ENCODE peak calls at places on chromosomes 7 and 10, in nine cellular contexts. One of them, this sample, is unnamed.

GRCh38 chr7:134075799-134076198 is 51.3 kb upstream of the LRGUK start:
- DNase-seq in skeletal muscle cell: no peak
- DNase-seq in activated T-helper 2 cell treated with anti-CD3 and anti-CD28 coated beads, Interferon-gamma antibody, Interleukin-2, Interleukin-4, amounts not matched to agents 10 μg/mL and 5 μg/mL and 100 μg/mL, durations not matched to agents 14 hours and 24 hours and 36 hours: no peak
- DNase-seq in activated CD4-positive, alpha-beta T cell treated with anti-CD3 and anti-CD28 coated beads for 48 hours: no peak
- DNase-seq in T1000: no peak
- DNase-seq in posterior vena cava: no peak
- DNase-seq in CD4-positive, alpha-beta memory T cell: no peak
- DNase-seq in OCI-LY7: no peak
- DNase-seq in substantia nigra: no peak
- DNase-seq in this sample: no peak

GRCh38 chr7:148835854-148836253 is 48.2 kb downstream of the EZH2 start:
- DNase-seq in skeletal muscle cell: no peak
- DNase-seq in activated T-helper 2 cell treated with anti-CD3 and anti-CD28 coated beads, Interferon-gamma antibody, Interleukin-2, Interleukin-4, amounts not matched to agents 10 μg/mL and 5 μg/mL and 100 μg/mL, durations not matched to agents 14 hours and 24 hours and 36 hours: no peak
- DNase-seq in activated CD4-positive, alpha-beta T cell treated with anti-CD3 and anti-CD28 coated beads for 48 hours: no peak
- DNase-seq in T1000: no peak
- DNase-seq in posterior vena cava: no peak
- DNase-seq in CD4-positive, alpha-beta memory T cell: no peak
- DNase-seq in OCI-LY7: no peak
- DNase-seq in substantia nigra: no peak
- DNase-seq in this sample: no peak

GRCh38 chr7:148558914-148559313 is 31.7 kb upstream of the C7orf33 start:
- DNase-seq in skeletal muscle cell: no peak
- DNase-seq in activated T-helper 2 cell treated with anti-CD3 and anti-CD28 coated beads, Interferon-gamma antibody, Interleukin-2, Interleukin-4, amounts not matched to agents 10 μg/mL and 5 μg/mL and 100 μg/mL, durations not matched to agents 14 hours and 24 hours and 36 hours: no peak
- DNase-seq in activated CD4-positive, alpha-beta T cell treated with anti-CD3 and anti-CD28 coated beads for 48 hours: no peak
- DNase-seq in T1000: no peak
- DNase-seq in posterior vena cava: no peak
- DNase-seq in CD4-positive, alpha-beta memory T cell: no peak
- DNase-seq in OCI-LY7: no peak
- DNase-seq in substantia nigra: no peak
- DNase-seq in this sample: no peak

GRCh38 chr7:47640215-47640739 is 58.4 kb upstream of the TNS3 start:
- DNase-seq in skeletal muscle cell: no peak
- DNase-seq in activated T-helper 2 cell treated with anti-CD3 and anti-CD28 coated beads, Interferon-gamma antibody, Interleukin-2, Interleukin-4, amounts not matched to agents 10 μg/mL and 5 μg/mL and 100 μg/mL, durations not matched to agents 14 hours and 24 hours and 36 hours: no peak
- DNase-seq in activated CD4-positive, alpha-beta T cell treated with anti-CD3 and anti-CD28 coated beads for 48 hours: no peak
- DNase-seq in T1000: no peak
- DNase-seq in posterior vena cava: no peak
- DNase-seq in CD4-positive, alpha-beta memory T cell: no peak
- DNase-seq in OCI-LY7: no peak
- DNase-seq in substantia nigra: no peak
- DNase-seq in this sample: no peak

GRCh38 chr10:49320191-49320590 is 21.2 kb downstream of the C10orf71 start:
- DNase-seq in skeletal muscle cell: no peak
- DNase-seq in activated T-helper 2 cell treated with anti-CD3 and anti-CD28 coated beads, Interferon-gamma antibody, Interleukin-2, Interleukin-4, amounts not matched to agents 10 μg/mL and 5 μg/mL and 100 μg/mL, durations not matched to agents 14 hours and 24 hours and 36 hours: no peak
- DNase-seq in activated CD4-positive, alpha-beta T cell treated with anti-CD3 and anti-CD28 coated beads for 48 hours: no peak
- DNase-seq in T1000: no peak
- DNase-seq in posterior vena cava: no peak
- DNase-seq in CD4-positive, alpha-beta memory T cell: no peak
- DNase-seq in OCI-LY7: no peak
- DNase-seq in substantia nigra: no peak
- DNase-seq in this sample: no peak

GRCh38 chr10:128116851-128117615 is 9.2 kb downstream of the MKI67 start:
- DNase-seq in skeletal muscle cell: no peak
- DNase-seq in activated T-helper 2 cell treated with anti-CD3 and anti-CD28 coated beads, Interferon-gamma antibody, Interleukin-2, Interleukin-4, amounts not matched to agents 10 μg/mL and 5 μg/mL and 100 μg/mL, durations not matched to agents 14 hours and 24 hours and 36 hours: no peak
- DNase-seq in activated CD4-positive, alpha-beta T cell treated with anti-CD3 and anti-CD28 coated beads for 48 hours: no peak
- DNase-seq in T1000: no peak
- DNase-seq in posterior vena cava: no peak
- DNase-seq in CD4-positive, alpha-beta memory T cell: no peak
- DNase-seq in OCI-LY7: no peak
- DNase-seq in substantia nigra: no peak
- DNase-seq in this sample: no peak

GRCh38 chr10:24853661-24854060 is 98.7 kb downstream of the PRTFDC1 start:
- DNase-seq in skeletal muscle cell: no peak
- DNase-seq in activated T-helper 2 cell treated with anti-CD3 and anti-CD28 coated beads, Interferon-gamma antibody, Interleukin-2, Interleukin-4, amounts not matched to agents 10 μg/mL and 5 μg/mL and 100 μg/mL, durations not matched to agents 14 hours and 24 hours and 36 hours: no peak
- DNase-seq in activated CD4-positive, alpha-beta T cell treated with anti-CD3 and anti-CD28 coated beads for 48 hours: no peak
- DNase-seq in T1000: no peak
- DNase-seq in posterior vena cava: no peak
- DNase-seq in CD4-positive, alpha-beta memory T cell: no peak
- DNase-seq in OCI-LY7: no peak
- DNase-seq in substantia nigra: no peak
- DNase-seq in this sample: no peak

GRCh38 chr7:33578166-33578565 is 327.2 kb upstream of the BMPER start:
- DNase-seq in skeletal muscle cell: no peak
- DNase-seq in activated T-helper 2 cell treated with anti-CD3 and anti-CD28 coated beads, Interferon-gamma antibody, Interleukin-2, Interleukin-4, amounts not matched to agents 10 μg/mL and 5 μg/mL and 100 μg/mL, durations not matched to agents 14 hours and 24 hours and 36 hours: no peak
- DNase-seq in activated CD4-positive, alpha-beta T cell treated with anti-CD3 and anti-CD28 coated beads for 48 hours: no peak
- DNase-seq in T1000: no peak
- DNase-seq in posterior vena cava: no peak
- DNase-seq in CD4-positive, alpha-beta memory T cell: no peak
- DNase-seq in OCI-LY7: no peak
- DNase-seq in substantia nigra: no peak
- DNase-seq in this sample: no peak

GRCh38 chr7:81704595-81704994 is 65.3 kb downstream of the HGF start:
- DNase-seq in skeletal muscle cell: no peak
- DNase-seq in activated T-helper 2 cell treated with anti-CD3 and anti-CD28 coated beads, Interferon-gamma antibody, Interleukin-2, Interleukin-4, amounts not matched to agents 10 μg/mL and 5 μg/mL and 100 μg/mL, durations not matched to agents 14 hours and 24 hours and 36 hours: no peak
- DNase-seq in activated CD4-positive, alpha-beta T cell treated with anti-CD3 and anti-CD28 coated beads for 48 hours: no peak
- DNase-seq in T1000: no peak
- DNase-seq in posterior vena cava: no peak
- DNase-seq in CD4-positive, alpha-beta memory T cell: no peak
- DNase-seq in OCI-LY7: no peak
- DNase-seq in substantia nigra: no peak
- DNase-seq in this sample: no peak

GRCh38 chr7:126700807-126701604 is 551.7 kb downstream of the GRM8 start:
- DNase-seq in skeletal muscle cell: peak
- DNase-seq in activated T-helper 2 cell treated with anti-CD3 and anti-CD28 coated beads, Interferon-gamma antibody, Interleukin-2, Interleukin-4, amounts not matched to agents 10 μg/mL and 5 μg/mL and 100 μg/mL, durations not matched to agents 14 hours and 24 hours and 36 hours: peak
- DNase-seq in activated CD4-positive, alpha-beta T cell treated with anti-CD3 and anti-CD28 coated beads for 48 hours: peak
- DNase-seq in T1000: peak
- DNase-seq in posterior vena cava: peak
- DNase-seq in CD4-positive, alpha-beta memory T cell: peak
- DNase-seq in OCI-LY7: no peak
- DNase-seq in substantia nigra: no peak
- DNase-seq in this sample: no peak

GRCh38 chr10:128723631-128724205 is 597.5 kb upstream of the MKI67 start:
- DNase-seq in skeletal muscle cell: no peak
- DNase-seq in activated T-helper 2 cell treated with anti-CD3 and anti-CD28 coated beads, Interferon-gamma antibody, Interleukin-2, Interleukin-4, amounts not matched to agents 10 μg/mL and 5 μg/mL and 100 μg/mL, durations not matched to agents 14 hours and 24 hours and 36 hours: no peak
- DNase-seq in activated CD4-positive, alpha-beta T cell treated with anti-CD3 and anti-CD28 coated beads for 48 hours: no peak
- DNase-seq in T1000: no peak
- DNase-seq in posterior vena cava: no peak
- DNase-seq in CD4-positive, alpha-beta memory T cell: no peak
- DNase-seq in OCI-LY7: no peak
- DNase-seq in substantia nigra: no peak
- DNase-seq in this sample: no peak

GRCh38 chr10:74593470-74593869 is 232.9 kb upstream of the KAT6B start:
- DNase-seq in skeletal muscle cell: peak
- DNase-seq in activated T-helper 2 cell treated with anti-CD3 and anti-CD28 coated beads, Interferon-gamma antibody, Interleukin-2, Interleukin-4, amounts not matched to agents 10 μg/mL and 5 μg/mL and 100 μg/mL, durations not matched to agents 14 hours and 24 hours and 36 hours: no peak
- DNase-seq in activated CD4-positive, alpha-beta T cell treated with anti-CD3 and anti-CD28 coated beads for 48 hours: no peak
- DNase-seq in T1000: no peak
- DNase-seq in posterior vena cava: no peak
- DNase-seq in CD4-positive, alpha-beta memory T cell: no peak
- DNase-seq in OCI-LY7: no peak
- DNase-seq in substantia nigra: no peak
- DNase-seq in this sample: no peak

GRCh38 chr10:109912335-109913282 is 10.7 kb downstream of the XPNPEP1 start:
- DNase-seq in skeletal muscle cell: no peak
- DNase-seq in activated T-helper 2 cell treated with anti-CD3 and anti-CD28 coated beads, Interferon-gamma antibody, Interleukin-2, Interleukin-4, amounts not matched to agents 10 μg/mL and 5 μg/mL and 100 μg/mL, durations not matched to agents 14 hours and 24 hours and 36 hours: no peak
- DNase-seq in activated CD4-positive, alpha-beta T cell treated with anti-CD3 and anti-CD28 coated beads for 48 hours: no peak
- DNase-seq in T1000: no peak
- DNase-seq in posterior vena cava: no peak
- DNase-seq in CD4-positive, alpha-beta memory T cell: no peak
- DNase-seq in OCI-LY7: peak
- DNase-seq in substantia nigra: no peak
- DNase-seq in this sample: no peak

GRCh38 chr10:5694573-5694972 is 9.9 kb downstream of the TASOR2 start:
- DNase-seq in skeletal muscle cell: no peak
- DNase-seq in activated T-helper 2 cell treated with anti-CD3 and anti-CD28 coated beads, Interferon-gamma antibody, Interleukin-2, Interleukin-4, amounts not matched to agents 10 μg/mL and 5 μg/mL and 100 μg/mL, durations not matched to agents 14 hours and 24 hours and 36 hours: no peak
- DNase-seq in activated CD4-positive, alpha-beta T cell treated with anti-CD3 and anti-CD28 coated beads for 48 hours: no peak
- DNase-seq in T1000: no peak
- DNase-seq in posterior vena cava: no peak
- DNase-seq in CD4-positive, alpha-beta memory T cell: no peak
- DNase-seq in OCI-LY7: peak
- DNase-seq in substantia nigra: no peak
- DNase-seq in this sample: no peak

GRCh38 chr7:134372858-134373257 is 56.1 kb upstream of the SLC35B4 start:
- DNase-seq in skeletal muscle cell: no peak
- DNase-seq in activated T-helper 2 cell treated with anti-CD3 and anti-CD28 coated beads, Interferon-gamma antibody, Interleukin-2, Interleukin-4, amounts not matched to agents 10 μg/mL and 5 μg/mL and 100 μg/mL, durations not matched to agents 14 hours and 24 hours and 36 hours: no peak
- DNase-seq in activated CD4-positive, alpha-beta T cell treated with anti-CD3 and anti-CD28 coated beads for 48 hours: no peak
- DNase-seq in T1000: no peak
- DNase-seq in posterior vena cava: no peak
- DNase-seq in CD4-positive, alpha-beta memory T cell: no peak
- DNase-seq in OCI-LY7: no peak
- DNase-seq in substantia nigra: no peak
- DNase-seq in this sample: no peak

GRCh38 chr10:60650272-60650800 is 127.9 kb upstream of the CDK1 start:
- DNase-seq in skeletal muscle cell: no peak
- DNase-seq in activated T-helper 2 cell treated with anti-CD3 and anti-CD28 coated beads, Interferon-gamma antibody, Interleukin-2, Interleukin-4, amounts not matched to agents 10 μg/mL and 5 μg/mL and 100 μg/mL, durations not matched to agents 14 hours and 24 hours and 36 hours: no peak
- DNase-seq in activated CD4-positive, alpha-beta T cell treated with anti-CD3 and anti-CD28 coated beads for 48 hours: no peak
- DNase-seq in T1000: no peak
- DNase-seq in posterior vena cava: no peak
- DNase-seq in CD4-positive, alpha-beta memory T cell: no peak
- DNase-seq in OCI-LY7: no peak
- DNase-seq in substantia nigra: no peak
- DNase-seq in this sample: no peak

GRCh38 chr10:21173964-21174669 is 277.0 kb upstream of the NEBL start:
- DNase-seq in skeletal muscle cell: no peak
- DNase-seq in activated T-helper 2 cell treated with anti-CD3 and anti-CD28 coated beads, Interferon-gamma antibody, Interleukin-2, Interleukin-4, amounts not matched to agents 10 μg/mL and 5 μg/mL and 100 μg/mL, durations not matched to agents 14 hours and 24 hours and 36 hours: no peak
- DNase-seq in activated CD4-positive, alpha-beta T cell treated with anti-CD3 and anti-CD28 coated beads for 48 hours: peak
- DNase-seq in T1000: peak
- DNase-seq in posterior vena cava: peak
- DNase-seq in CD4-positive, alpha-beta memory T cell: no peak
- DNase-seq in OCI-LY7: no peak
- DNase-seq in substantia nigra: peak
- DNase-seq in this sample: no peak

This sample was measured in chondrocyte.